ENCODE peak calls at places on chromosome 15, in six cellular contexts. F is nephron progenitor cell; Q is foreskin keratinocyte; U is upper lobe of left lung; L is stimulated activated CD8-positive, alpha-beta memory T cell treated with anti-CD3 and anti-CD28 coated beads, Interleukin-15, amount 100 ng/mL, for 48 hours; X is NCI-H774. Z is an unnamed sample.

GRCh38 chr15:73894133-73894814 is 20.9 kb downstream of the TBC1D21 start:
- DNase-seq in F (no peak), Q (no peak), U (peak; percentile 23), L (no peak), X (no peak), Z (no peak)

GRCh38 chr15:39855400-39855799 is 64.7 kb downstream of the GPR176 start:
- DNase-seq in F (no peak), Q (no peak), U (no peak), L (no peak), X (no peak), Z (no peak)

GRCh38 chr15:57580866-57581265 is 10.8 kb upstream of the MYZAP start:
- DNase-seq in F (no peak), Q (no peak), U (no peak), L (no peak), X (no peak), Z (no peak)

GRCh38 chr15:38540516-38540915 is 24.1 kb downstream of the RASGRP1 start:
- DNase-seq in F (no peak), Q (no peak), U (no peak), L (no peak), X (no peak), Z (no peak)

GRCh38 chr15:25849431-25849921 is 13.7 kb downstream of the ATP10A start:
- DNase-seq in F (no peak), Q (no peak), U (no peak), L (no peak), X (no peak), Z (no peak)

GRCh38 chr15:71054286-71054952 is 60.9 kb upstream of the THSD4 start:
- DNase-seq in F (no peak), Q (no peak), U (no peak), L (no peak), X (no peak), Z (no peak)

GRCh38 chr15:50241684-50242450 is 23.7 kb downstream of the HDC start:
- DNase-seq in F (no peak), Q (peak; percentile 29), U (no peak), L (no peak), X (no peak), Z (no peak)

GRCh38 chr15:83010709-83011270 is 649 bp downstream of the C15orf40 start:
- DNase-seq in F (peak; percentile 62), Q (peak; percentile 45), U (no peak), L (peak; percentile 64), X (peak; percentile 50), Z (peak; percentile 62)

GRCh38 chr15:69704229-69704628 is 251.6 kb downstream of the RPLP1 start:
- DNase-seq in F (no peak), Q (no peak), U (no peak), L (no peak), X (no peak), Z (peak; percentile 17)

GRCh38 chr15:47743886-47744285 is 26.6 kb downstream of the SEMA6D start:
- DNase-seq in F (no peak), Q (no peak), U (no peak), L (no peak), X (no peak), Z (no peak)

GRCh38 chr15:76310470-76311070 is 699 bp downstream of the ETFA start:
- DNase-seq in F (peak; percentile 37), Q (no peak), U (no peak), L (no peak), X (no peak), Z (no peak)

GRCh38 chr15:89401636-89402252 is 67.1 kb upstream of the POLG start:
- DNase-seq in F (no peak), Q (no peak), U (no peak), L (no peak), X (no peak), Z (no peak)

GRCh38 chr15:63601727-63602185 is 4.6 kb downstream of the FBXL22 start:
- DNase-seq in F (no peak), Q (no peak), U (peak; percentile 72), L (no peak), X (peak; percentile 52), Z (peak; percentile 31)

GRCh38 chr15:80727196-80727595 is 32.1 kb downstream of the ABHD17C start:
- DNase-seq in F (no peak), Q (no peak), U (no peak), L (no peak), X (no peak), Z (no peak)

GRCh38 chr15:31461375-31461774 is 134.7 kb downstream of the KLF13 start:
- DNase-seq in F (no peak), Q (no peak), U (no peak), L (no peak), X (no peak), Z (no peak)

GRCh38 chr15:47374222-47374621 is 343.1 kb upstream of the SEMA6D start:
- DNase-seq in F (no peak), Q (no peak), U (no peak), L (no peak), X (no peak), Z (no peak)

GRCh38 chr15:67397139-67397538 is 123.8 kb upstream of the C15orf61 start:
- DNase-seq in F (no peak), Q (no peak), U (no peak), L (no peak), X (no peak), Z (no peak)

GRCh38 chr15:79315623-79316328 is 4.9 kb downstream of the TMED3 start:
- DNase-seq in F (no peak), Q (no peak), U (no peak), L (no peak), X (no peak), Z (no peak)

GRCh38 chr15:98906712-98907083 is 100.9 kb downstream of the PGPEP1L start:
- DNase-seq in F (no peak), Q (peak; percentile 53), U (no peak), L (no peak), X (no peak), Z (no peak)

GRCh38 chr15:64197425-64197824 is 34.6 kb upstream of the PPIB start:
- DNase-seq in F (no peak), Q (no peak), U (no peak), L (no peak), X (no peak), Z (no peak)

GRCh38 chr15:88990185-88990679 is 77.1 kb upstream of the MFGE8 start:
- DNase-seq in F (no peak), Q (no peak), U (peak; percentile 60), L (no peak), X (peak; percentile 44), Z (no peak)

GRCh38 chr15:89322822-89323221 is 11.8 kb downstream of the POLG start:
- DNase-seq in F (no peak), Q (no peak), U (peak; percentile 71), L (no peak), X (no peak), Z (no peak)

GRCh38 chr15:61749169-61749568 is 311.1 kb downstream of the VPS13C start:
- DNase-seq in F (no peak), Q (peak; percentile 91), U (no peak), L (no peak), X (no peak), Z (no peak)

Z was measured in NCI-H345.